ENCODE peak calls at places on chromosomes 11 and 22, in five cellular contexts. One of them, this sample, is unnamed.

GRCh38 chr22:30187726-30188407 is 58.7 kb downstream of the LIF start:
- DNase-seq in Peyer's patch: no peak
- DNase-seq in OCI-LY7: no peak
- DNase-seq in GM13977: no peak
- DNase-seq in colonic mucosa: no peak
- DNase-seq in this sample: no peak

GRCh38 chr11:57567512-57568329 is at the start of gene UBE2L6:
- DNase-seq in Peyer's patch: peak
- DNase-seq in OCI-LY7: peak
- DNase-seq in GM13977: peak
- DNase-seq in colonic mucosa: peak
- DNase-seq in this sample: peak

GRCh38 chr11:108210441-108210840 is 12.0 kb downstream of the NPAT start:
- DNase-seq in Peyer's patch: no peak
- DNase-seq in OCI-LY7: no peak
- DNase-seq in GM13977: no peak
- DNase-seq in colonic mucosa: no peak
- DNase-seq in this sample: no peak

GRCh38 chr11:2448661-2449547 is 4.1 kb downstream of the KCNQ1 start:
- DNase-seq in Peyer's patch: peak
- DNase-seq in OCI-LY7: no peak
- DNase-seq in GM13977: no peak
- DNase-seq in colonic mucosa: no peak
- DNase-seq in this sample: no peak

GRCh38 chr11:112656772-112657428 is 304.3 kb upstream of the NCAM1 start:
- DNase-seq in Peyer's patch: no peak
- DNase-seq in OCI-LY7: no peak
- DNase-seq in GM13977: no peak
- DNase-seq in colonic mucosa: no peak
- DNase-seq in this sample: no peak

GRCh38 chr11:132131051-132131450 is 760.6 kb downstream of the NTM start:
- DNase-seq in Peyer's patch: no peak
- DNase-seq in OCI-LY7: no peak
- DNase-seq in GM13977: no peak
- DNase-seq in colonic mucosa: no peak
- DNase-seq in this sample: no peak

GRCh38 chr11:34566736-34567135 is 53.1 kb upstream of the ELF5 start:
- DNase-seq in Peyer's patch: no peak
- DNase-seq in OCI-LY7: no peak
- DNase-seq in GM13977: no peak
- DNase-seq in colonic mucosa: no peak
- DNase-seq in this sample: no peak

GRCh38 chr11:116207349-116207748 is 565.4 kb downstream of the BUD13 start:
- DNase-seq in Peyer's patch: no peak
- DNase-seq in OCI-LY7: no peak
- DNase-seq in GM13977: no peak
- DNase-seq in colonic mucosa: no peak
- DNase-seq in this sample: no peak

GRCh38 chr11:114354076-114354475 is 46.2 kb downstream of the C11orf71 start:
- DNase-seq in Peyer's patch: no peak
- DNase-seq in OCI-LY7: no peak
- DNase-seq in GM13977: no peak
- DNase-seq in colonic mucosa: no peak
- DNase-seq in this sample: no peak

GRCh38 chr11:10295056-10295901 is 1.3 kb upstream of the SBF2 start:
- DNase-seq in Peyer's patch: no peak
- DNase-seq in OCI-LY7: no peak
- DNase-seq in GM13977: no peak
- DNase-seq in colonic mucosa: peak
- DNase-seq in this sample: no peak

GRCh38 chr11:1820463-1821325 is 14.1 kb upstream of the SYT8 start:
- DNase-seq in Peyer's patch: no peak
- DNase-seq in OCI-LY7: no peak
- DNase-seq in GM13977: no peak
- DNase-seq in colonic mucosa: no peak
- DNase-seq in this sample: no peak

GRCh38 chr11:25711008-25711407 is 620.9 kb upstream of the ANO3 start:
- DNase-seq in Peyer's patch: no peak
- DNase-seq in OCI-LY7: no peak
- DNase-seq in GM13977: no peak
- DNase-seq in colonic mucosa: no peak
- DNase-seq in this sample: no peak

GRCh38 chr11:86179646-86180064 is 64.9 kb upstream of the EED start:
- DNase-seq in Peyer's patch: no peak
- DNase-seq in OCI-LY7: no peak
- DNase-seq in GM13977: no peak
- DNase-seq in colonic mucosa: no peak
- DNase-seq in this sample: no peak

GRCh38 chr11:17978553-17979287 is 34.1 kb downstream of the SERGEF start:
- DNase-seq in Peyer's patch: peak
- DNase-seq in OCI-LY7: peak
- DNase-seq in GM13977: peak
- DNase-seq in colonic mucosa: peak
- DNase-seq in this sample: no peak

GRCh38 chr11:99505831-99506230 is 485.1 kb downstream of the CNTN5 start:
- DNase-seq in Peyer's patch: no peak
- DNase-seq in OCI-LY7: no peak
- DNase-seq in GM13977: no peak
- DNase-seq in colonic mucosa: no peak
- DNase-seq in this sample: no peak

GRCh38 chr22:48951836-48952235 is 875.8 kb downstream of the BRD1 start:
- DNase-seq in Peyer's patch: no peak
- DNase-seq in OCI-LY7: no peak
- DNase-seq in GM13977: no peak
- DNase-seq in colonic mucosa: no peak
- DNase-seq in this sample: no peak

GRCh38 chr22:49913446-49913845 is 4.8 kb downstream of the ALG12 start:
- DNase-seq in Peyer's patch: peak
- DNase-seq in OCI-LY7: no peak
- DNase-seq in GM13977: no peak
- DNase-seq in colonic mucosa: no peak
- DNase-seq in this sample: no peak

GRCh38 chr11:19727246-19727645 is 14.6 kb downstream of the NAV2 start:
- DNase-seq in Peyer's patch: no peak
- DNase-seq in OCI-LY7: no peak
- DNase-seq in GM13977: no peak
- DNase-seq in colonic mucosa: no peak
- DNase-seq in this sample: no peak

GRCh38 chr22:40436460-40437431 is 66.4 kb downstream of the SGSM3 start:
- DNase-seq in Peyer's patch: no peak
- DNase-seq in OCI-LY7: peak
- DNase-seq in GM13977: peak
- DNase-seq in colonic mucosa: no peak
- DNase-seq in this sample: peak

GRCh38 chr11:110345756-110346155 is 49.3 kb upstream of the RDX start:
- DNase-seq in Peyer's patch: no peak
- DNase-seq in OCI-LY7: no peak
- DNase-seq in GM13977: peak
- DNase-seq in colonic mucosa: no peak
- DNase-seq in this sample: no peak

GRCh38 chr22:17565986-17566687 is 2.8 kb downstream of the SLC25A18 start:
- DNase-seq in Peyer's patch: no peak
- DNase-seq in OCI-LY7: no peak
- DNase-seq in GM13977: no peak
- DNase-seq in colonic mucosa: no peak
- DNase-seq in this sample: no peak

GRCh38 chr22:39232806-39233735 is 11.7 kb downstream of the PDGFB start:
- DNase-seq in Peyer's patch: no peak
- DNase-seq in OCI-LY7: no peak
- DNase-seq in GM13977: no peak
- DNase-seq in colonic mucosa: no peak
- DNase-seq in this sample: no peak

GRCh38 chr11:77035580-77035979 is 1.4 kb downstream of the B3GNT6 start:
- DNase-seq in Peyer's patch: peak
- DNase-seq in OCI-LY7: no peak
- DNase-seq in GM13977: no peak
- DNase-seq in colonic mucosa: peak
- DNase-seq in this sample: no peak

GRCh38 chr11:129346916-129347315 is 28.7 kb upstream of the BARX2 start:
- DNase-seq in Peyer's patch: no peak
- DNase-seq in OCI-LY7: no peak
- DNase-seq in GM13977: no peak
- DNase-seq in colonic mucosa: no peak
- DNase-seq in this sample: no peak

DNA sequence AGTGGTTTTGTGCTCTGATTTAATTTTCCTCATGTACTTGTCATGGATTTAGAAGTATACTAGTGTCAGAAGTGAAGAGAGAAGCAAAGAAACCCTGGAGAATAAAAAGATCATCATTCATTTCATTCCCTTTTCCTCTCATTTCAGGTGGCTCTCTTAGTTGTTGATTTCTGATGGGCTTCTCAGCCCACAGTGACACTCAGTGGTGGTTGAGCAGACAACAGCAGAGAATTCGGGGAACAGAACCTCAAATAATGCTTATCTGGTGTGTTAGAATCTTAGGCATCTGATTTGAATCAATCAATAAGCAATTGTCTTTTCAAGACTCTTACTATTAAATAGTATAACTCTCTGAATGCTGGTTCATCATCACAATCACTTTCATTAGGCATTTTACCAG is 1289.4 kb downstream of the FAM181B start:
- DNase-seq in Peyer's patch: no peak
- DNase-seq in OCI-LY7: no peak
- DNase-seq in GM13977: no peak
- DNase-seq in colonic mucosa: no peak
- DNase-seq in this sample: no peak
- TF ChIP-seq CTCF in Peyer's patch: no peak
- TF ChIP-seq CTCF in OCI-LY7: peak
- TF ChIP-seq CTCF in GM13977: peak
- TF ChIP-seq CTCF in colonic mucosa: no peak
- TF ChIP-seq CTCF in this sample: no peak

DNA sequence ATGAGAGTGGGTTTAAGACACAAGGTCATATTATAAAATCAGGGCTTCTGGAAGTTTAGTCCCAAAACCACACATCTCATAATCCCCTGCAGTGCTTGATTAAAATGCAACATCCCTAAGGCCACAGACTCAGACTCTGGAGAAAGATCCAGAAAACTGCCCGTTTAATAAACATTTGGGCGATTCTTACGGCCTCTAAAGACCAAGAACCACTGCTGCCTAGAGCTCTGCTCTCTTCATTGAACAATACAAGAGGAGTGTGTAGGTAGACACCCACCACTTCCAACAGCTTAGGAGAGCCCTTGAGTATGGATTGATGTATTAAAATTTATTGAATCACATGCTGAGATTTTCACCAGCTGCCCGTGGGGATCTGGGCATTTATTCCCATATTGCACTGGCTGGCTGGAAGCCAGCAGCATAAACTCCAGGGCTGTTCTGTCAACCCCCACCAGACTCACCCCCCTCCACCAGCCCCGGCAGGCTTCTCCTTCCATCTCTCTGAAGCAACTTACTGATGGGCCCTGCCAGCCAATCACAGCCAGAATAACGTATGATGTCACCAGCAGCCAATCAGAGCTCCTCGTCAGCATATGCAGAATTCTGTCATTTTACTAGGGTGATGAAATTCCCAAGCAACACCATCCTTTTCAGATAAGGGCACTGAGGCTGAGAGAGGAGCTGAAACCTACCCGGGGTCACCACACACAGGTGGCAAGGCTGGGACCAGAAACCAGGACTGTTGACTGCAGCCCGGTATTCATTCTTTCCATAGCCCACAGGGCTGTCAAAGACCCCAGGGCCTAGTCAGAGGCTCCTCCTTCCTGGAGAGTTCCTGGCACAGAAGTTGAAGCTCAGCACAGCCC is 749 bp upstream of the BEST1 start:
- DNase-seq in Peyer's patch: no peak
- DNase-seq in OCI-LY7: peak
- DNase-seq in GM13977: no peak
- DNase-seq in colonic mucosa: peak
- DNase-seq in this sample: peak
- TF ChIP-seq CTCF in Peyer's patch: no peak
- TF ChIP-seq CTCF in OCI-LY7: no peak
- TF ChIP-seq CTCF in GM13977: no peak
- TF ChIP-seq CTCF in colonic mucosa: no peak
- TF ChIP-seq CTCF in this sample: no peak

GRCh38 chr22:25777870-25778269 is 35.9 kb downstream of the MYO18B start:
- DNase-seq in Peyer's patch: no peak
- DNase-seq in OCI-LY7: peak
- DNase-seq in GM13977: peak
- DNase-seq in colonic mucosa: peak
- DNase-seq in this sample: no peak
- TF ChIP-seq CTCF in Peyer's patch: no peak
- TF ChIP-seq CTCF in OCI-LY7: peak
- TF ChIP-seq CTCF in GM13977: peak
- TF ChIP-seq CTCF in colonic mucosa: no peak
- TF ChIP-seq CTCF in this sample: peak

GRCh38 chr11:75270896-75271415 is 30.4 kb downstream of the TPBGL start:
- DNase-seq in Peyer's patch: no peak
- DNase-seq in OCI-LY7: peak
- DNase-seq in GM13977: peak
- DNase-seq in colonic mucosa: no peak
- DNase-seq in this sample: peak
- TF ChIP-seq CTCF in Peyer's patch: no peak
- TF ChIP-seq CTCF in OCI-LY7: peak
- TF ChIP-seq CTCF in GM13977: peak
- TF ChIP-seq CTCF in colonic mucosa: no peak
- TF ChIP-seq CTCF in this sample: peak

DNA sequence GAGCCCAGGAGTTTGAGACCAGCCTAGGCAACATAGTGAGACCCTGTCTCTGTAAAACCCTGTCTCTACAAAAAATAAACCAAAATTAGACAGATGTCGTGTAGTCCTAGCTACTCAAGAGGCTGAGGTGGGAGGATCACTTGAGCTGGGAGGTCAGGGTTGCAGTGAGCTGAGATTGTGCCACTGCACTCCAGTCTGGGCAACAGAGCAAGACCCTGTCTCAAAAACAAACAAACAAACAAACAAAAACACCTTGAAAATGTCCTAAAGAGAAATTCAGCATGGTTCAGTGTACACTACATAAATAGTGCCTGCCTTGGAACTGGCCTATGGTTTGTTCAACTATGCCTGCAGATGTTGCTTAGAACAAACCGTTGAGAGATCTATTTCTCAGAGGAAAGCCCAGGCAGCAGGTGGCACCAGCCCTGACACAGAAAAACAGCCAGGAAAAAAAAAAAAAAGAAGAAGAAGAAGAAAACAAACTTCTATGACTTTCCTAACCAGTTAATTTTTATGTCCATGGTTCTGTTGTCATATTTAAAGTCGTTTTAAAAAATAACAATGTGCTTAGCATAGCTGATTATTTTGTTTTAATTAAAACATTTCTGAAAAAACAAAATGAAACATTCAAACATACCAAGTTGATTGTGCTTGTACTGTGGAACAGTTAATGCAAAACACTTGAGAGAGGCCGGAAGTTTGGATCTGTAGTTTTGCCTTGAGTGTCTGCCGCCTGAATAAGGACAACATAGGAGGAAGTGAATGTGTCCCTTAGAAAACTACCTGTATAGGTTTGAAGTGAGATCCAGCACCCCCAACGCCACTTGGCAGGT is 5.4 kb downstream of the KREMEN1 start:
- DNase-seq in Peyer's patch: no peak
- DNase-seq in OCI-LY7: no peak
- DNase-seq in GM13977: no peak
- DNase-seq in colonic mucosa: no peak
- DNase-seq in this sample: no peak
- TF ChIP-seq CTCF in Peyer's patch: no peak
- TF ChIP-seq CTCF in OCI-LY7: no peak
- TF ChIP-seq CTCF in GM13977: no peak
- TF ChIP-seq CTCF in colonic mucosa: no peak
- TF ChIP-seq CTCF in this sample: no peak